ENCODE peak calls at places on chromosome 14, in eight cellular contexts. One of them, this sample, is unnamed.

GRCh38 chr14:67331368-67332125 is 28.1 kb downstream of the ATP6V1D start:
- DNase-seq in fibroblast of lung: no peak
- DNase-seq in A549: no peak
- DNase-seq in epithelial cell of proximal tubule: no peak
- DNase-seq in SK-N-SH: no peak
- DNase-seq in aorta: no peak
- DNase-seq in CD8-positive, alpha-beta T cell: no peak
- DNase-seq in CD4-positive, CD25-positive, alpha-beta regulatory T cell: no peak
- DNase-seq in this sample: no peak

GRCh38 chr14:102777711-102778615 is 714 bp downstream of the TRAF3 start:
- DNase-seq in fibroblast of lung: peak
- DNase-seq in A549: no peak
- DNase-seq in epithelial cell of proximal tubule: no peak
- DNase-seq in SK-N-SH: peak
- DNase-seq in aorta: peak
- DNase-seq in CD8-positive, alpha-beta T cell: peak
- DNase-seq in CD4-positive, CD25-positive, alpha-beta regulatory T cell: peak
- DNase-seq in this sample: no peak

GRCh38 chr14:89012272-89013097 is 188.0 kb downstream of the TTC8 start:
- DNase-seq in fibroblast of lung: no peak
- DNase-seq in A549: peak
- DNase-seq in epithelial cell of proximal tubule: no peak
- DNase-seq in SK-N-SH: no peak
- DNase-seq in aorta: no peak
- DNase-seq in CD8-positive, alpha-beta T cell: no peak
- DNase-seq in CD4-positive, CD25-positive, alpha-beta regulatory T cell: no peak
- DNase-seq in this sample: no peak

GRCh38 chr14:49427117-49427516 is 159.1 kb downstream of the RPS29 start:
- DNase-seq in fibroblast of lung: no peak
- DNase-seq in A549: no peak
- DNase-seq in epithelial cell of proximal tubule: no peak
- DNase-seq in SK-N-SH: no peak
- DNase-seq in aorta: no peak
- DNase-seq in CD8-positive, alpha-beta T cell: no peak
- DNase-seq in CD4-positive, CD25-positive, alpha-beta regulatory T cell: no peak
- DNase-seq in this sample: no peak

GRCh38 chr14:89625208-89625987 is 208.4 kb upstream of the FOXN3 start:
- DNase-seq in fibroblast of lung: peak
- DNase-seq in A549: no peak
- DNase-seq in epithelial cell of proximal tubule: no peak
- DNase-seq in SK-N-SH: peak
- DNase-seq in aorta: no peak
- DNase-seq in CD8-positive, alpha-beta T cell: no peak
- DNase-seq in CD4-positive, CD25-positive, alpha-beta regulatory T cell: no peak
- DNase-seq in this sample: no peak

GRCh38 chr14:24398298-24398942 is 383 bp upstream of the NYNRIN start:
- DNase-seq in fibroblast of lung: peak
- DNase-seq in A549: no peak
- DNase-seq in epithelial cell of proximal tubule: no peak
- DNase-seq in SK-N-SH: peak
- DNase-seq in aorta: no peak
- DNase-seq in CD8-positive, alpha-beta T cell: no peak
- DNase-seq in CD4-positive, CD25-positive, alpha-beta regulatory T cell: no peak
- DNase-seq in this sample: no peak

GRCh38 chr14:91311284-91311662 is 66.8 kb upstream of the GPR68 start:
- DNase-seq in fibroblast of lung: no peak
- DNase-seq in A549: no peak
- DNase-seq in epithelial cell of proximal tubule: no peak
- DNase-seq in SK-N-SH: no peak
- DNase-seq in aorta: no peak
- DNase-seq in CD8-positive, alpha-beta T cell: peak
- DNase-seq in CD4-positive, CD25-positive, alpha-beta regulatory T cell: peak
- DNase-seq in this sample: peak

GRCh38 chr14:76772300-76773187 is 11.3 kb downstream of the VASH1 start:
- DNase-seq in fibroblast of lung: peak
- DNase-seq in A549: no peak
- DNase-seq in epithelial cell of proximal tubule: no peak
- DNase-seq in SK-N-SH: no peak
- DNase-seq in aorta: peak
- DNase-seq in CD8-positive, alpha-beta T cell: no peak
- DNase-seq in CD4-positive, CD25-positive, alpha-beta regulatory T cell: no peak
- DNase-seq in this sample: no peak

GRCh38 chr14:47715330-47715729 is 39.9 kb upstream of the MDGA2 start:
- DNase-seq in fibroblast of lung: peak
- DNase-seq in A549: no peak
- DNase-seq in epithelial cell of proximal tubule: no peak
- DNase-seq in SK-N-SH: no peak
- DNase-seq in aorta: no peak
- DNase-seq in CD8-positive, alpha-beta T cell: no peak
- DNase-seq in CD4-positive, CD25-positive, alpha-beta regulatory T cell: no peak
- DNase-seq in this sample: no peak

GRCh38 chr14:82390586-82390985 is 856.9 kb upstream of the SEL1L start:
- DNase-seq in fibroblast of lung: no peak
- DNase-seq in A549: no peak
- DNase-seq in epithelial cell of proximal tubule: no peak
- DNase-seq in SK-N-SH: no peak
- DNase-seq in aorta: no peak
- DNase-seq in CD8-positive, alpha-beta T cell: no peak
- DNase-seq in CD4-positive, CD25-positive, alpha-beta regulatory T cell: no peak
- DNase-seq in this sample: no peak

GRCh38 chr14:96653597-96653996 is 143.6 kb upstream of the VRK1 start:
- DNase-seq in fibroblast of lung: no peak
- DNase-seq in A549: no peak
- DNase-seq in epithelial cell of proximal tubule: no peak
- DNase-seq in SK-N-SH: no peak
- DNase-seq in aorta: no peak
- DNase-seq in CD8-positive, alpha-beta T cell: no peak
- DNase-seq in CD4-positive, CD25-positive, alpha-beta regulatory T cell: no peak
- DNase-seq in this sample: no peak

GRCh38 chr14:91873476-91874265 is 6.3 kb upstream of the TC2N start:
- DNase-seq in fibroblast of lung: peak
- DNase-seq in A549: no peak
- DNase-seq in epithelial cell of proximal tubule: peak
- DNase-seq in SK-N-SH: no peak
- DNase-seq in aorta: no peak
- DNase-seq in CD8-positive, alpha-beta T cell: peak
- DNase-seq in CD4-positive, CD25-positive, alpha-beta regulatory T cell: peak
- DNase-seq in this sample: peak

GRCh38 chr14:74661726-74662450 is 49.9 kb upstream of the LTBP2 start:
- DNase-seq in fibroblast of lung: no peak
- DNase-seq in A549: no peak
- DNase-seq in epithelial cell of proximal tubule: no peak
- DNase-seq in SK-N-SH: no peak
- DNase-seq in aorta: peak
- DNase-seq in CD8-positive, alpha-beta T cell: no peak
- DNase-seq in CD4-positive, CD25-positive, alpha-beta regulatory T cell: no peak
- DNase-seq in this sample: no peak
- H3K4me3 ChIP-seq in fibroblast of lung: no peak
- H3K4me3 ChIP-seq in A549: no peak
- H3K4me3 ChIP-seq in epithelial cell of proximal tubule: no peak
- H3K4me3 ChIP-seq in SK-N-SH: no peak
- H3K4me3 ChIP-seq in aorta: no peak
- H3K4me3 ChIP-seq in CD8-positive, alpha-beta T cell: no peak
- H3K4me3 ChIP-seq in CD4-positive, CD25-positive, alpha-beta regulatory T cell: no peak
- H3K4me3 ChIP-seq in this sample: no peak

GRCh38 chr14:105013150-105013787 is 7.6 kb downstream of the CDCA4 start:
- DNase-seq in fibroblast of lung: no peak
- DNase-seq in A549: no peak
- DNase-seq in epithelial cell of proximal tubule: no peak
- DNase-seq in SK-N-SH: peak
- DNase-seq in aorta: peak
- DNase-seq in CD8-positive, alpha-beta T cell: no peak
- DNase-seq in CD4-positive, CD25-positive, alpha-beta regulatory T cell: no peak
- DNase-seq in this sample: no peak

GRCh38 chr14:105010891-105011291 is 10.0 kb downstream of the CDCA4 start:
- DNase-seq in fibroblast of lung: no peak
- DNase-seq in A549: no peak
- DNase-seq in epithelial cell of proximal tubule: no peak
- DNase-seq in SK-N-SH: no peak
- DNase-seq in aorta: peak
- DNase-seq in CD8-positive, alpha-beta T cell: no peak
- DNase-seq in CD4-positive, CD25-positive, alpha-beta regulatory T cell: no peak
- DNase-seq in this sample: no peak

GRCh38 chr14:105014032-105014431 is 6.9 kb downstream of the CDCA4 start:
- DNase-seq in fibroblast of lung: no peak
- DNase-seq in A549: no peak
- DNase-seq in epithelial cell of proximal tubule: no peak
- DNase-seq in SK-N-SH: no peak
- DNase-seq in aorta: peak
- DNase-seq in CD8-positive, alpha-beta T cell: no peak
- DNase-seq in CD4-positive, CD25-positive, alpha-beta regulatory T cell: no peak
- DNase-seq in this sample: no peak

GRCh38 chr14:105011312-105011990 is 9.4 kb downstream of the CDCA4 start:
- DNase-seq in fibroblast of lung: no peak
- DNase-seq in A549: no peak
- DNase-seq in epithelial cell of proximal tubule: no peak
- DNase-seq in SK-N-SH: no peak
- DNase-seq in aorta: peak
- DNase-seq in CD8-positive, alpha-beta T cell: no peak
- DNase-seq in CD4-positive, CD25-positive, alpha-beta regulatory T cell: no peak
- DNase-seq in this sample: no peak

DNA sequence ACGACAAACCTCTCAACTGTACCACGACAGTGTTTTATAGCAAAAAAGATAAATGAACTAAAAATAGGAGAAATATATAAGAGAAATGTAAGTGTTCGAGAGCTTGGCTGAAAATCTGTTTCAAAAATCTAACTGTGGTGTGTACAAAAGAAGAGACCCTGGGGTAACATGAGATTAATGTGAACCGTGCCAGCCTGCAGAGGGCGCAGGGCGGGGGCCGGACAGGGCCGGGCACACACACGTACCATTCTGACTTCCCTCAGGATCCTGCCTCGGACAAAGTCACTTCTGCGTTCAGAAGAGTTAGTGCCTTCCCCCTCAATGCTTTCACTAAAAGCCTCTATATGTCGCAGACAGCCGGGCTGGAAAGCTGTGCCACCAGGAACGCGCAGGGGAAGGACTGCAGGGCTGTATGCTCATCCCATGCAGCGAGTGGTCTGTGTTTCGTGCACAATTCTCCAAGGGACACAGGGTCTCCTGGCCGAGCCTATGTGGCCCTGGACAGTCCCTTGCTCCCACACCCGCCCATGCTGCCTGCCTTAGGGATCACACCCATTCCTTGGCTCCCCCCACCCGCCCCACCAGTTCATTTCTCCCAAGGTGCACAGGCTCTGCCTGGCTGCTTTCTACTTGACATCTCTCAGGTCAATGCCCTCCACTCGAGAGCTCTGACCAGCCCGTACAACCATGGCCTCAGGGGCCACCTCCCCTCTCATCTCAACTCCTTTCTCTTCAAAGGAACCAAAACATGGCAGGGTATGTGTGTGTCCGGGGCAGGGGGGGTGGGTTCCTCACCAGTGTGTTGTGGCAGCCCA is 8.5 kb downstream of the CDCA4 start:
- DNase-seq in fibroblast of lung: no peak
- DNase-seq in A549: peak
- DNase-seq in epithelial cell of proximal tubule: no peak
- DNase-seq in SK-N-SH: peak
- DNase-seq in aorta: peak
- DNase-seq in CD8-positive, alpha-beta T cell: no peak
- DNase-seq in CD4-positive, CD25-positive, alpha-beta regulatory T cell: no peak
- DNase-seq in this sample: no peak
- H3K4me3 ChIP-seq in fibroblast of lung: no peak
- H3K4me3 ChIP-seq in A549: no peak
- H3K4me3 ChIP-seq in epithelial cell of proximal tubule: no peak
- H3K4me3 ChIP-seq in SK-N-SH: no peak
- H3K4me3 ChIP-seq in aorta: no peak
- H3K4me3 ChIP-seq in CD8-positive, alpha-beta T cell: no peak
- H3K4me3 ChIP-seq in CD4-positive, CD25-positive, alpha-beta regulatory T cell: no peak
- H3K4me3 ChIP-seq in this sample: no peak

GRCh38 chr14:53851394-53852056 is 105.1 kb downstream of the BMP4 start:
- DNase-seq in fibroblast of lung: no peak
- DNase-seq in A549: no peak
- DNase-seq in epithelial cell of proximal tubule: no peak
- DNase-seq in SK-N-SH: no peak
- DNase-seq in aorta: no peak
- DNase-seq in CD8-positive, alpha-beta T cell: no peak
- DNase-seq in CD4-positive, CD25-positive, alpha-beta regulatory T cell: no peak
- DNase-seq in this sample: no peak
- H3K4me3 ChIP-seq in fibroblast of lung: no peak
- H3K4me3 ChIP-seq in A549: peak
- H3K4me3 ChIP-seq in epithelial cell of proximal tubule: no peak
- H3K4me3 ChIP-seq in SK-N-SH: no peak
- H3K4me3 ChIP-seq in aorta: no peak
- H3K4me3 ChIP-seq in CD8-positive, alpha-beta T cell: no peak
- H3K4me3 ChIP-seq in CD4-positive, CD25-positive, alpha-beta regulatory T cell: no peak
- H3K4me3 ChIP-seq in this sample: no peak

GRCh38 chr14:86935241-86935640 is 1057.7 kb downstream of the GALC start:
- DNase-seq in fibroblast of lung: no peak
- DNase-seq in A549: no peak
- DNase-seq in epithelial cell of proximal tubule: no peak
- DNase-seq in SK-N-SH: no peak
- DNase-seq in aorta: no peak
- DNase-seq in CD8-positive, alpha-beta T cell: no peak
- DNase-seq in CD4-positive, CD25-positive, alpha-beta regulatory T cell: no peak
- DNase-seq in this sample: no peak
- H3K4me3 ChIP-seq in fibroblast of lung: no peak
- H3K4me3 ChIP-seq in A549: no peak
- H3K4me3 ChIP-seq in epithelial cell of proximal tubule: no peak
- H3K4me3 ChIP-seq in SK-N-SH: no peak
- H3K4me3 ChIP-seq in aorta: no peak
- H3K4me3 ChIP-seq in CD8-positive, alpha-beta T cell: no peak
- H3K4me3 ChIP-seq in CD4-positive, CD25-positive, alpha-beta regulatory T cell: no peak
- H3K4me3 ChIP-seq in this sample: no peak

This sample was measured in Jurkat, Clone E6-1.